ENCODE peak calls at places on chromosome 7, in eight cellular contexts. One of them, this sample, is unnamed.

GRCh38 chr7:1647961-1648631 is 22.0 kb upstream of the ELFN1 start:
- DNase-seq in left lung: no peak
- DNase-seq in left ventricle myocardium inferior: peak
- DNase-seq in BJ: no peak
- DNase-seq in BE2C: peak
- DNase-seq in transverse colon: no peak
- DNase-seq in AG04449: no peak
- DNase-seq in foreskin fibroblast: no peak
- DNase-seq in this sample: no peak

GRCh38 chr7:108455833-108456677 is at the start of gene NRCAM:
- DNase-seq in transverse colon: peak
- DNase-seq in foreskin fibroblast: peak
- DNase-seq in left lung: peak
- DNase-seq in left ventricle myocardium inferior: no peak
- DNase-seq in AG04449: no peak
- DNase-seq in BJ: no peak
- DNase-seq in BE2C: peak
- DNase-seq in this sample: no peak

GRCh38 chr7:93914581-93915066 is 6.9 kb upstream of the GNG11 start:
- DNase-seq in BJ: no peak
- DNase-seq in left lung: no peak
- DNase-seq in foreskin fibroblast: peak
- DNase-seq in transverse colon: no peak
- DNase-seq in BE2C: no peak
- DNase-seq in AG04449: no peak
- DNase-seq in left ventricle myocardium inferior: no peak
- DNase-seq in this sample: no peak

GRCh38 chr7:92612501-92612900 is 22.3 kb upstream of the FAM133B start:
- DNase-seq in BE2C: no peak
- DNase-seq in left ventricle myocardium inferior: no peak
- DNase-seq in BJ: peak
- DNase-seq in transverse colon: no peak
- DNase-seq in AG04449: peak
- DNase-seq in left lung: no peak
- DNase-seq in foreskin fibroblast: peak
- DNase-seq in this sample: no peak

GRCh38 chr7:157694389-157694665 is 357.5 kb downstream of the DNAJB6 start:
- DNase-seq in BE2C: no peak
- DNase-seq in BJ: no peak
- DNase-seq in AG04449: no peak
- DNase-seq in left lung: no peak
- DNase-seq in foreskin fibroblast: no peak
- DNase-seq in transverse colon: no peak
- DNase-seq in left ventricle myocardium inferior: no peak
- DNase-seq in this sample: no peak

GRCh38 chr7:139114585-139114984 is 5.1 kb upstream of the ZC3HAV1 start:
- DNase-seq in foreskin fibroblast: no peak
- DNase-seq in left ventricle myocardium inferior: no peak
- DNase-seq in BJ: no peak
- DNase-seq in left lung: no peak
- DNase-seq in transverse colon: no peak
- DNase-seq in BE2C: no peak
- DNase-seq in AG04449: no peak
- DNase-seq in this sample: no peak

GRCh38 chr7:133369130-133369529 is 116.3 kb downstream of the EXOC4 start:
- DNase-seq in BJ: no peak
- DNase-seq in AG04449: no peak
- DNase-seq in foreskin fibroblast: no peak
- DNase-seq in left lung: no peak
- DNase-seq in BE2C: no peak
- DNase-seq in left ventricle myocardium inferior: no peak
- DNase-seq in transverse colon: no peak
- DNase-seq in this sample: no peak

GRCh38 chr7:78953090-78953489 is 500.4 kb downstream of the MAGI2 start:
- DNase-seq in transverse colon: no peak
- DNase-seq in foreskin fibroblast: peak
- DNase-seq in BE2C: no peak
- DNase-seq in left ventricle myocardium inferior: no peak
- DNase-seq in BJ: peak
- DNase-seq in left lung: no peak
- DNase-seq in AG04449: no peak
- DNase-seq in this sample: peak

GRCh38 chr7:128728608-128729007 is 10.6 kb upstream of the CALU start:
- DNase-seq in foreskin fibroblast: peak
- DNase-seq in AG04449: peak
- DNase-seq in left ventricle myocardium inferior: no peak
- DNase-seq in BE2C: no peak
- DNase-seq in left lung: no peak
- DNase-seq in BJ: no peak
- DNase-seq in transverse colon: no peak
- DNase-seq in this sample: no peak

GRCh38 chr7:69773535-69774225 is 175.4 kb downstream of the AUTS2 start:
- DNase-seq in BE2C: no peak
- DNase-seq in transverse colon: no peak
- DNase-seq in foreskin fibroblast: no peak
- DNase-seq in left lung: no peak
- DNase-seq in left ventricle myocardium inferior: no peak
- DNase-seq in BJ: no peak
- DNase-seq in AG04449: no peak
- DNase-seq in this sample: no peak

GRCh38 chr7:139034855-139035587 is 821 bp downstream of the ZC3HAV1L start:
- DNase-seq in left lung: no peak
- DNase-seq in transverse colon: peak
- DNase-seq in BE2C: peak
- DNase-seq in BJ: no peak
- DNase-seq in foreskin fibroblast: peak
- DNase-seq in left ventricle myocardium inferior: peak
- DNase-seq in AG04449: no peak
- DNase-seq in this sample: no peak

GRCh38 chr7:130009848-130010688 is 41.1 kb downstream of the ZC3HC1 start:
- DNase-seq in BJ: peak
- DNase-seq in left ventricle myocardium inferior: no peak
- DNase-seq in BE2C: peak
- DNase-seq in transverse colon: peak
- DNase-seq in foreskin fibroblast: peak
- DNase-seq in left lung: no peak
- DNase-seq in AG04449: peak
- DNase-seq in this sample: peak

GRCh38 chr7:10474048-10474447 is 499.6 kb upstream of the PHF14 start:
- DNase-seq in AG04449: no peak
- DNase-seq in left lung: no peak
- DNase-seq in left ventricle myocardium inferior: no peak
- DNase-seq in foreskin fibroblast: no peak
- DNase-seq in BJ: no peak
- DNase-seq in transverse colon: no peak
- DNase-seq in BE2C: no peak
- DNase-seq in this sample: no peak

GRCh38 chr7:15459018-15459621 is 102.7 kb downstream of the AGMO start:
- DNase-seq in BJ: no peak
- DNase-seq in foreskin fibroblast: no peak
- DNase-seq in left ventricle myocardium inferior: no peak
- DNase-seq in transverse colon: no peak
- DNase-seq in AG04449: no peak
- DNase-seq in BE2C: peak
- DNase-seq in left lung: no peak
- DNase-seq in this sample: no peak

GRCh38 chr7:77995717-77996116 is 197.1 kb downstream of the PHTF2 start:
- DNase-seq in left lung: no peak
- DNase-seq in AG04449: no peak
- DNase-seq in BE2C: no peak
- DNase-seq in foreskin fibroblast: no peak
- DNase-seq in BJ: no peak
- DNase-seq in transverse colon: no peak
- DNase-seq in left ventricle myocardium inferior: no peak
- DNase-seq in this sample: no peak

GRCh38 chr7:37643876-37644275 is 39.7 kb upstream of the GPR141 start:
- DNase-seq in BE2C: no peak
- DNase-seq in left ventricle myocardium inferior: no peak
- DNase-seq in transverse colon: no peak
- DNase-seq in BJ: no peak
- DNase-seq in left lung: no peak
- DNase-seq in AG04449: no peak
- DNase-seq in foreskin fibroblast: no peak
- DNase-seq in this sample: no peak

GRCh38 chr7:28078036-28078901 is 102.3 kb downstream of the JAZF1 start:
- DNase-seq in left ventricle myocardium inferior: no peak
- DNase-seq in BJ: no peak
- DNase-seq in AG04449: no peak
- DNase-seq in left lung: no peak
- DNase-seq in BE2C: peak
- DNase-seq in foreskin fibroblast: peak
- DNase-seq in transverse colon: peak
- DNase-seq in this sample: no peak

GRCh38 chr7:26454180-26454579 is 162.5 kb downstream of the SNX10 start:
- DNase-seq in left lung: no peak
- DNase-seq in AG04449: no peak
- DNase-seq in left ventricle myocardium inferior: no peak
- DNase-seq in foreskin fibroblast: no peak
- DNase-seq in BE2C: no peak
- DNase-seq in BJ: no peak
- DNase-seq in transverse colon: no peak
- DNase-seq in this sample: no peak

GRCh38 chr7:130213820-130214219 is 6.2 kb downstream of the SSMEM1 start:
- DNase-seq in left ventricle myocardium inferior: no peak
- DNase-seq in AG04449: no peak
- DNase-seq in BE2C: no peak
- DNase-seq in BJ: no peak
- DNase-seq in left lung: no peak
- DNase-seq in foreskin fibroblast: no peak
- DNase-seq in transverse colon: no peak
- DNase-seq in this sample: no peak

GRCh38 chr7:85186521-85187241 is at the start of gene SEMA3D:
- DNase-seq in left ventricle myocardium inferior: peak
- DNase-seq in BE2C: peak
- DNase-seq in foreskin fibroblast: peak
- DNase-seq in left lung: peak
- DNase-seq in AG04449: no peak
- DNase-seq in BJ: no peak
- DNase-seq in transverse colon: peak
- DNase-seq in this sample: peak

GRCh38 chr7:148501707-148502139 is 88.8 kb upstream of the C7orf33 start:
- DNase-seq in transverse colon: peak
- DNase-seq in AG04449: no peak
- DNase-seq in left lung: peak
- DNase-seq in BE2C: no peak
- DNase-seq in left ventricle myocardium inferior: no peak
- DNase-seq in foreskin fibroblast: peak
- DNase-seq in BJ: no peak
- DNase-seq in this sample: no peak

GRCh38 chr7:45197461-45197860 is 39.9 kb downstream of the RAMP3 start:
- DNase-seq in left ventricle myocardium inferior: no peak
- DNase-seq in foreskin fibroblast: no peak
- DNase-seq in BE2C: no peak
- DNase-seq in left lung: no peak
- DNase-seq in AG04449: no peak
- DNase-seq in transverse colon: no peak
- DNase-seq in BJ: no peak
- DNase-seq in this sample: no peak
- H3K4me3 ChIP-seq in left ventricle myocardium inferior: no peak
- H3K4me3 ChIP-seq in foreskin fibroblast: no peak
- H3K4me3 ChIP-seq in BE2C: no peak
- H3K4me3 ChIP-seq in left lung: no peak
- H3K4me3 ChIP-seq in AG04449: no peak
- H3K4me3 ChIP-seq in transverse colon: no peak
- H3K4me3 ChIP-seq in BJ: no peak
- H3K4me3 ChIP-seq in this sample: no peak

DNA sequence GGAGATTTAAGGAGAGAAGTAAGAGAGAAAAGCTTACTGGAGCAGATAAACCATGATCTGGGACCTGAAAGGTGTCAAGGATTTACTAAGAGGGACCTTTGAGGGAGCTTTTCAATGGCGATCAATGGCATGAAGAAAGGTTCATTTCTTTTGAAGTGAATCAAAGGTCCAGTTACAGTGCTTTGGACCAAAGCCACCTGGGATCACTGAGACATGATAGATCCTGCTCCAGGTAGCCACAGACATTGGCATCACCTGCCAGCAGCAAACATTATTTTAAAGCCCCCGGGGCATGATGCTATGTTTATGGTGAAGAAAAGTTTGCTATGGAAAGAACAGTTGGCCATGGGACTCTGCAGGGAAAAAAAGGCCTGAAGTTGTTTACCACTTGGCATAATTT is 109.4 kb downstream of the SLC25A13 start:
- DNase-seq in BE2C: no peak
- DNase-seq in transverse colon: no peak
- DNase-seq in left lung: no peak
- DNase-seq in AG04449: no peak
- DNase-seq in foreskin fibroblast: no peak
- DNase-seq in left ventricle myocardium inferior: no peak
- DNase-seq in BJ: no peak
- DNase-seq in this sample: no peak
- TF ChIP-seq CTCF in BE2C: no peak
- TF ChIP-seq CTCF in transverse colon: no peak
- TF ChIP-seq CTCF in left lung: no peak
- TF ChIP-seq CTCF in AG04449: no peak
- TF ChIP-seq CTCF in foreskin fibroblast: no peak
- TF ChIP-seq CTCF in left ventricle myocardium inferior: no peak
- TF ChIP-seq CTCF in BJ: no peak
- TF ChIP-seq CTCF in this sample: no peak

DNA sequence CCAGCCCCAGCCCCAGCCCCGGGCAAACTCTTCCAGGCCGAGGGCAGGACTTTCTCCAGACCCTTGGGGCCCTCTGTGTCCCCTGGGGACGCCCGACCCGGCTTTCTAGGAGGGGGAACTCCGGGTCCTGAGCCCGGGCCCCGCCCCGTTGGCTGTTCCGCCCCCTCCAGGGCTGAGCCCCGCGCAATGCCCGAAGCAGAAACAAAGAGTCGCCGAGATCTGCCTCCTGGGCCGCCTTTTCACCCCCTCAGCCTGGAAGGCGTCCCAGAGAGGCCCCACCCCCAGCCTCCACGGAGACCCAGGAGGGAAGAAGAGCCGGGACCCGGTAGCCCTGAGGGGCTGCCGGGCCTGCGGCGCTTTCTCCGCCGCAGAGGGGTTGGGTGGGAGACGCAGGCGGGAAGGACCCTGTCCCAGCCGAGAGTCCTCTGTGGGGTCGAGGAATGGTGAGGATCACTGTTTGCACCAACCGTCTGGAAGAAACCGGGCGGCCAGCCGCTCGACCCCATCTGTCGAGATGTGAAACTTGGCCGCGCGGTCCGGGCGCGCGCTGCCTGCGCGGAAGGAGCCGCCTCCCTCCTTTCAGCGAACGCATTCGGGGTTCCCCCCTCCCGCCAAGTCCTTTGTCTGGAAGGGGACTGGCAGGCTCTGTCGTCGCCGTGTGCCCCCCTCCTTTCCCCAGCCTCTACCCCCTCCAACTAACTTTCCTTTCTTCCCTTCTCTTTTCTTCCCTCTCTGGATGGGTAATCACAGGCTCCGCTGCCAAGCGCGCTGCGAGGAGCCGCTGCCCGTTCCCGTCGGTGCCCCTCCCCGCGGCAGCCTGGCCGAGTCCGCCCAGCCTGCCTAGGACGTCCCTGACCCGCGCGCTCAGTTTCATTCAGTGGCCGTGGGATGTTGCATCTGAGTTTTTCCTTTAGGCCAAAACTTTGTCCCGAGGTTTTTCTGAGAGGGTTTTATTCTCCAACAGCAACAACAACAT is 10.2 kb downstream of the EN2 start:
- DNase-seq in left lung: peak
- DNase-seq in AG04449: no peak
- DNase-seq in foreskin fibroblast: no peak
- DNase-seq in transverse colon: no peak
- DNase-seq in left ventricle myocardium inferior: no peak
- DNase-seq in BJ: no peak
- DNase-seq in BE2C: no peak
- DNase-seq in this sample: no peak
- H3K4me3 ChIP-seq in left lung: no peak
- H3K4me3 ChIP-seq in AG04449: no peak
- H3K4me3 ChIP-seq in foreskin fibroblast: no peak
- H3K4me3 ChIP-seq in transverse colon: peak
- H3K4me3 ChIP-seq in left ventricle myocardium inferior: peak
- H3K4me3 ChIP-seq in BJ: no peak
- H3K4me3 ChIP-seq in BE2C: no peak
- H3K4me3 ChIP-seq in this sample: no peak

GRCh38 chr7:47697533-47697932 is 115.6 kb upstream of the TNS3 start:
- DNase-seq in BE2C: no peak
- DNase-seq in BJ: no peak
- DNase-seq in AG04449: no peak
- DNase-seq in transverse colon: no peak
- DNase-seq in foreskin fibroblast: no peak
- DNase-seq in left lung: no peak
- DNase-seq in left ventricle myocardium inferior: no peak
- DNase-seq in this sample: no peak
- TF ChIP-seq CTCF in BE2C: no peak
- TF ChIP-seq CTCF in BJ: no peak
- TF ChIP-seq CTCF in AG04449: no peak
- TF ChIP-seq CTCF in transverse colon: no peak
- TF ChIP-seq CTCF in foreskin fibroblast: no peak
- TF ChIP-seq CTCF in left lung: no peak
- TF ChIP-seq CTCF in left ventricle myocardium inferior: no peak
- TF ChIP-seq CTCF in this sample: no peak

This sample was measured in HFF-Myc.